ENCODE peak calls at places on chromosomes 4 and X, in six cellular contexts. One of them, this sample, is unnamed.

GRCh38 chr4:83113429-83113786 is 1.1 kb downstream of the PLAC8 start:
- DNase-seq in HepG2: no peak
- DNase-seq in GM12878: no peak
- DNase-seq in K562: no peak
- DNase-seq in endothelial cell of umbilical vein: no peak
- DNase-seq in A549: no peak
- DNase-seq in this sample: peak

GRCh38 chr4:62470421-62470983 is 1270.4 kb downstream of the ADGRL3 start:
- DNase-seq in HepG2: no peak
- DNase-seq in endothelial cell of umbilical vein: no peak
- DNase-seq in A549: no peak
- DNase-seq in GM12878: no peak
- DNase-seq in K562: no peak
- DNase-seq in this sample: no peak

GRCh38 chrX:11143931-11144678 is 33.0 kb downstream of the HCCS start:
- DNase-seq in endothelial cell of umbilical vein: peak
- DNase-seq in GM12878: peak
- DNase-seq in HepG2: peak
- DNase-seq in A549: peak
- DNase-seq in K562: peak
- DNase-seq in this sample: peak

GRCh38 chr4:169031392-169031791 is 21.3 kb upstream of the CBR4 start:
- DNase-seq in A549: no peak
- DNase-seq in GM12878: no peak
- DNase-seq in HepG2: no peak
- DNase-seq in endothelial cell of umbilical vein: no peak
- DNase-seq in K562: no peak
- DNase-seq in this sample: no peak

GRCh38 chr4:140296871-140297570 is 76.4 kb upstream of the SCOC start:
- DNase-seq in K562: peak
- DNase-seq in GM12878: no peak
- DNase-seq in A549: no peak
- DNase-seq in endothelial cell of umbilical vein: no peak
- DNase-seq in HepG2: no peak
- DNase-seq in this sample: no peak

GRCh38 chr4:25842229-25842840 is 20.5 kb downstream of the SEL1L3 start:
- DNase-seq in endothelial cell of umbilical vein: no peak
- DNase-seq in A549: no peak
- DNase-seq in HepG2: no peak
- DNase-seq in K562: no peak
- DNase-seq in GM12878: peak
- DNase-seq in this sample: peak

GRCh38 chr4:55468724-55469123 is 73.0 kb downstream of the TMEM165 start:
- DNase-seq in GM12878: no peak
- DNase-seq in A549: peak
- DNase-seq in HepG2: peak
- DNase-seq in endothelial cell of umbilical vein: peak
- DNase-seq in K562: peak
- DNase-seq in this sample: peak

GRCh38 chrX:105314468-105314867 is 94.0 kb upstream of the TEX13A start:
- DNase-seq in K562: no peak
- DNase-seq in endothelial cell of umbilical vein: peak
- DNase-seq in GM12878: no peak
- DNase-seq in A549: peak
- DNase-seq in HepG2: no peak
- DNase-seq in this sample: no peak

GRCh38 chrX:26262121-26262523 is 46.2 kb downstream of the MAGEB5 start:
- DNase-seq in HepG2: no peak
- DNase-seq in GM12878: no peak
- DNase-seq in endothelial cell of umbilical vein: peak
- DNase-seq in A549: peak
- DNase-seq in K562: no peak
- DNase-seq in this sample: no peak

GRCh38 chr4:105184316-105184988 is 37.8 kb downstream of the TET2 start:
- DNase-seq in HepG2: no peak
- DNase-seq in K562: no peak
- DNase-seq in GM12878: no peak
- DNase-seq in A549: no peak
- DNase-seq in endothelial cell of umbilical vein: no peak
- DNase-seq in this sample: no peak

GRCh38 chr4:78409612-78410202 is 141.9 kb upstream of the ANXA3 start:
- DNase-seq in GM12878: no peak
- DNase-seq in endothelial cell of umbilical vein: no peak
- DNase-seq in K562: no peak
- DNase-seq in HepG2: no peak
- DNase-seq in A549: no peak
- DNase-seq in this sample: no peak

GRCh38 chr4:2387205-2387604 is 31.2 kb downstream of the ZFYVE28 start:
- DNase-seq in A549: no peak
- DNase-seq in endothelial cell of umbilical vein: no peak
- DNase-seq in GM12878: no peak
- DNase-seq in HepG2: no peak
- DNase-seq in K562: no peak
- DNase-seq in this sample: no peak

GRCh38 chr4:154560824-154561231 is 2.0 kb upstream of the FGB start:
- DNase-seq in GM12878: no peak
- DNase-seq in K562: no peak
- DNase-seq in HepG2: peak
- DNase-seq in endothelial cell of umbilical vein: no peak
- DNase-seq in A549: peak
- DNase-seq in this sample: no peak

GRCh38 chrX:3712870-3713224 is 602 bp downstream of the PRKX start:
- DNase-seq in HepG2: no peak
- DNase-seq in endothelial cell of umbilical vein: no peak
- DNase-seq in GM12878: no peak
- DNase-seq in A549: no peak
- DNase-seq in K562: peak
- DNase-seq in this sample: no peak

GRCh38 chr4:39597695-39598381 is 40.8 kb downstream of the SMIM14 start:
- DNase-seq in K562: no peak
- DNase-seq in HepG2: no peak
- DNase-seq in endothelial cell of umbilical vein: no peak
- DNase-seq in GM12878: no peak
- DNase-seq in A549: no peak
- DNase-seq in this sample: peak

GRCh38 chrX:44908198-44908597 is 35.2 kb downstream of the KDM6A start:
- DNase-seq in A549: no peak
- DNase-seq in HepG2: no peak
- DNase-seq in endothelial cell of umbilical vein: no peak
- DNase-seq in GM12878: no peak
- DNase-seq in K562: no peak
- DNase-seq in this sample: peak

GRCh38 chr4:133483600-133484246 is 334.6 kb downstream of the PCDH10 start:
- DNase-seq in GM12878: no peak
- DNase-seq in endothelial cell of umbilical vein: peak
- DNase-seq in K562: peak
- DNase-seq in A549: peak
- DNase-seq in HepG2: peak
- DNase-seq in this sample: peak

GRCh38 chr4:56655209-56655626 is 25.9 kb downstream of the HOPX start:
- DNase-seq in A549: no peak
- DNase-seq in HepG2: no peak
- DNase-seq in K562: no peak
- DNase-seq in GM12878: no peak
- DNase-seq in endothelial cell of umbilical vein: no peak
- DNase-seq in this sample: no peak

GRCh38 chr4:36235306-36235705 is 9.0 kb downstream of the ARAP2 start:
- DNase-seq in GM12878: no peak
- DNase-seq in K562: no peak
- DNase-seq in endothelial cell of umbilical vein: no peak
- DNase-seq in HepG2: no peak
- DNase-seq in A549: peak
- DNase-seq in this sample: peak

GRCh38 chr4:153116101-153116680 is 88.1 kb upstream of the TRIM2 start:
- DNase-seq in GM12878: no peak
- DNase-seq in HepG2: no peak
- DNase-seq in endothelial cell of umbilical vein: no peak
- DNase-seq in K562: no peak
- DNase-seq in A549: no peak
- DNase-seq in this sample: no peak

DNA sequence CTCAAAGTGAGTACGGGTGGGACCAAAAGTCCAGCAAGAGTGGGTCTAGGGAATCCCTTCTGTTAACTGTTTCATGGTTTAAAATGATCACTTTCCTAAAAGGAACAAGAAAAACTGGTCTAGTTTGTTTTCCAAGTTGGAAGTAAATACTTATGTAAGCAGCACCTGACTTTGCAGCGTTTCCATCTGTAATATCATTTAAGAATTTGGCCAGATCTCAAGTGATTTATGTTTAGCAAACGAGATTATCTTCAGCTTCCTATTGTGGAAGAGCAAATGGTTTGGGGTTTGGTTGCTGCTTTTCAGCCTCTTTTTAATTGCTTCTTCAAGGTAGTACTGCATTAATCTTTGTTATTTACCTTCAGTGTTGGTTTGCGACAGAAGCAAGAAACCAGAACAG is 50.4 kb downstream of the FHIP1A start:
- DNase-seq in endothelial cell of umbilical vein: no peak
- DNase-seq in HepG2: no peak
- DNase-seq in K562: no peak
- DNase-seq in A549: no peak
- DNase-seq in GM12878: no peak
- DNase-seq in this sample: no peak
- TF ChIP-seq MYC in endothelial cell of umbilical vein: no peak
- TF ChIP-seq MYC in HepG2: no peak
- TF ChIP-seq MYC in K562: no peak
- TF ChIP-seq MYC in A549: no peak
- TF ChIP-seq MYC in GM12878: no peak
- TF ChIP-seq MYC in this sample: no peak

DNA sequence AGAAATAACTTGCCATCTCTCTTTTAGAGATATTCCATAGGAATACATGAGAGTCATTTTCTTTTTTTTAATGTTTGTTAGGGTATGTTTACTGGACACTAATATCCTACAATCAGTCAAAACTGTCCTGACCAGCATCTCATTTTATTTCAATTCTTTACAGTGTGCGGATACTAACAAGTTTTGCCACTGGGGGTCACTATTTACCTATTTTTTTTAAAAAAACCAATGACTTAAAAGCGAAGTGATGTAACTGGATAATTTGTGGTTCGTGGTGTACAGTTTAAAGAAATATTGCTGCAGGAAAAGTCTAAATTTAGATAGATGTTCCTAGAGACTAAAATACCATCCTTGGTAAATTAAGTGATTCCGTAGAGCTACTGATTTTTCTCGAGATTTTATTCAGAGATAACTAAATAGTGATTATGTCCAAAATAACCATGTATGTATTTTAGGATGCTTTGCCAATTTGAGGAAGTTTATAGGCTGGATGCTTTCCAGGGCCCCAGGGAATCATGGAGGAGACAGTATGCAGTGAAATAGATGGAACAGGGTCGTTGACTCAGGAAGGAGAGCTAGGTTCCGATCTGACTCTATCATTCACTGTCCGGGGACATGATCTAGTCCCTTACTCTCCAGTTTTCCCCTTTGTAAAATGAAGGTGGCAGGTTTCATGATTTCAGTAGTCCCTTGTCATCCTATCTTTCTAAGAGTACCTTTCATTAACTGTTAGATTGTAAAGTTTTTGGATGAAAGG is 34.0 kb upstream of the GNPDA2 start:
- DNase-seq in A549: peak
- DNase-seq in GM12878: no peak
- DNase-seq in K562: peak
- DNase-seq in endothelial cell of umbilical vein: peak
- DNase-seq in HepG2: peak
- DNase-seq in this sample: peak
- TF ChIP-seq MAX in A549: no peak
- TF ChIP-seq MAX in GM12878: no peak
- TF ChIP-seq MAX in K562: no peak
- TF ChIP-seq MAX in endothelial cell of umbilical vein: no peak
- TF ChIP-seq MAX in HepG2: no peak
- TF ChIP-seq MAX in this sample: no peak

DNA sequence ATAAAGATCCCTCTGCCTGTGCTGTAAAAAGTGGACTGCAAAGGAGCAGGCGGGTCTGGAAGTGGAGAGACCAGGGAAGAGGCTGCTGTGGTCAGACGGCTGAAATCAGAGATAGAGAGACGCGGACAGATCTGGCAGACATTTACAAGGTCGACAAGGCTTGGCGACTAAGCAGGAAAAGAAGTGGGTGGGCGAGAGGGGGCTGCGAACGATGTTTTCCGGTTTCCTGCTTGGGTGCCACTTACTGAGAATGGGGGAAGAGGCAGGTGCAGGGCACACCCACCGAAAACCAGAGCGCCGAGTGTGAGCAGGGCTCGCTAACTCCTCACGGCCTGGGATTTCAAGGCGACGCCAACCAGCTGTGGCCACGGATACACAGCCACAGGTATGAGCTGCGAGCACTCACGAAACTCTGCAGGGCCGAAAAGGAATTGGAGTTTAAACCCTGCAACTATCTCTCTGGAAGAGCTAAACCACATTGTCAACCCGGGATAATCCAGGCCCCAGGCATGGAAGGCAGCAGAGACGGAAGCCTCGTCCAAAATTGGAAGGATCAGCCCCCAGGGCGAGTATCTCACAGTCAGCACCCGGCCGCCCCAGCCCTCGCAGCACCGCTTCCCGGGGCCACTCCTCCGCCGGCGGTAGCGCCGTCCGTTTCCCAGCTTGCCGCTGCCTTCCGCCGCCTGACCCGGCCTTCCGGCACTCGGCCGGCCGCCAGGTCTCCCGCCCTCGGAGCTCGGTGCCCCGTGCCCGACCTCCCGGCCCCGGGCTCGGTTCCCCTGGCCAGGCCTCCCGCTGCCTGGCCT is 824 bp downstream of the CASP3 start:
- DNase-seq in GM12878: no peak
- DNase-seq in HepG2: peak
- DNase-seq in K562: peak
- DNase-seq in endothelial cell of umbilical vein: peak
- DNase-seq in A549: peak
- DNase-seq in this sample: peak
- TF ChIP-seq POLR2A in GM12878: peak
- TF ChIP-seq POLR2A in HepG2: peak
- TF ChIP-seq POLR2A in K562: no peak
- TF ChIP-seq POLR2A in endothelial cell of umbilical vein: peak
- TF ChIP-seq POLR2A in A549: no peak
- TF ChIP-seq POLR2A in this sample: no peak

DNA sequence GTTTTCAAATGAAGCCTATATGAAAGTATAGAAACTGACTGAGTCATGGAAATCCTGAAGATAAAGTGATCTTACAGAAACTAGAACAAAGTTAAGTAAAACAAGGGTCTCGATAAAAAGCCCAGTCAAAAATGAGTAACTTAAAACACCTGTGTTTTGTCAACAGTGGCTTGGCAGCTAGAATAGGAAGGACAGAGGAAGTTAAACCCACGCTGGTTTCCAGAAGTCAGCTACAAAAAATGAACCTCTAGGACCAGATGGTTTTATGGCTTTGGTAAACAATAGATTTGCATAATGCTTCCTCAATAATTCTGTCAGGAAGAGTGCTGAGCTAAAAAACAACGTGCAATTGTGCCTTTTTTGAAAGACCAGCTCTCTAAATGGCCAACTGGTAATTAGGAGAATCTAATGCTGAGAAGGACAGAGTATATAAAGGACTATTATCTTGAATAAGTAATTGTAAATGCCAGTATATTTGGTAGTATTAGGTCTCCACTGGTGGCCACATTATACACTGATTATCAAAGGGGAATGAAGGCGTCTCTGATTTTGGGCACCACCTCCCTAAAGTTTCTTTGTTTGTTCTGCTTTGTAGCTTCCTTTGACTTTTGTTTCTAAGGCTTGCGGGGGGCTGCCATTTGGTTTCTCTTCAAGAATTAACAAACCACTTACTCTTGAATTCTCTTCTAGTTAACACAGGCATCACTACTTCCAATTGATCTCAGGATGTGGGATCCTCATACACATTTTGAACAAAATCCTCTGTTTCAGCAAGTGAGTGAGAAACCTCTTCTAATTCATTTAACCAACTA is 72.2 kb upstream of the PPP3CA start:
- DNase-seq in HepG2: no peak
- DNase-seq in A549: no peak
- DNase-seq in endothelial cell of umbilical vein: peak
- DNase-seq in K562: no peak
- DNase-seq in GM12878: peak
- DNase-seq in this sample: peak
- TF ChIP-seq MYC in HepG2: no peak
- TF ChIP-seq MYC in A549: no peak
- TF ChIP-seq MYC in endothelial cell of umbilical vein: no peak
- TF ChIP-seq MYC in K562: no peak
- TF ChIP-seq MYC in GM12878: no peak
- TF ChIP-seq MYC in this sample: no peak

This sample was measured in NB4.